ENCODE peak calls at places on chromosomes 4 and X, in eight cellular contexts. K is A549, Z is sigmoid colon, F is cardiac muscle cell, L is IMR-90, O is esophagus squamous epithelium, M is upper lobe of right lung, P is pancreas. Y is an unnamed sample.
A peak's percentile ranks its signal among the peaks of the same experiment; 100 is the strongest.

GRCh38 chrX:35890699-35891098 is 28.8 kb upstream of the CFAP47 start:
- DNase-seq in K (peak; percentile 79), Z (no peak), F (peak; percentile 41), L (peak; percentile 11), O (no peak), M (peak; percentile 44), P (peak; percentile 55), Y (no peak)

GRCh38 chr4:25098964-25099843 is 61.0 kb downstream of the SEPSECS start:
- DNase-seq in K (peak; percentile 5), Z (no peak), F (peak; percentile 87), L (peak; percentile 63), O (no peak), M (no peak), P (no peak), Y (peak; percentile 67)

GRCh38 chr4:129978315-129978714 is 882.4 kb downstream of the C4orf33 start:
- DNase-seq in K (no peak), Z (no peak), F (no peak), L (no peak), O (no peak), M (no peak), P (no peak), Y (no peak)

GRCh38 chrX:43655961-43656494 is at the start of gene MAOA:
- DNase-seq in K (no peak), Z (peak; percentile 92), F (peak; percentile 46), L (no peak), O (no peak), M (peak; percentile 92), P (peak; percentile 83), Y (peak; percentile 81)

GRCh38 chrX:147079974-147080373 is 265.4 kb upstream of the CXorf51A start:
- DNase-seq in K (no peak), Z (no peak), F (no peak), L (no peak), O (no peak), M (no peak), P (no peak), Y (no peak)

GRCh38 chrX:31397119-31397518 is 325.3 kb upstream of the FTHL17 start:
- DNase-seq in K (no peak), Z (no peak), F (no peak), L (peak; percentile 83), O (no peak), M (no peak), P (no peak), Y (no peak)

GRCh38 chr4:168514249-168514852 is 17.5 kb downstream of the PALLD start:
- DNase-seq in K (no peak), Z (no peak), F (peak; percentile 62), L (peak; percentile 50), O (no peak), M (no peak), P (no peak), Y (no peak)

GRCh38 chr4:175412161-175412560 is 399.9 kb downstream of the GPM6A start:
- DNase-seq in K (no peak), Z (no peak), F (no peak), L (peak; percentile 64), O (no peak), M (no peak), P (no peak), Y (no peak)

GRCh38 chr4:69907151-69907550 is 23.7 kb upstream of the CSN1S1 start:
- DNase-seq in K (no peak), Z (no peak), F (peak; percentile 51), L (peak; percentile 33), O (no peak), M (no peak), P (no peak), Y (no peak)

GRCh38 chr4:118814901-118815300 is 21.0 kb downstream of the SEC24D start:
- DNase-seq in K (no peak), Z (no peak), F (no peak), L (no peak), O (no peak), M (no peak), P (no peak), Y (no peak)

GRCh38 chrX:100817340-100817739 is 2.9 kb upstream of the CSTF2 start:
- DNase-seq in K (no peak), Z (no peak), F (no peak), L (no peak), O (no peak), M (no peak), P (no peak), Y (no peak)

GRCh38 chrX:100812216-100813158 is 7.7 kb upstream of the CSTF2 start:
- DNase-seq in K (no peak), Z (no peak), F (peak; percentile 28), L (no peak), O (no peak), M (no peak), P (no peak), Y (no peak)
- H3K27ac ChIP-seq in K (no peak overlapping the region), Z (no peak overlapping the region), F (no peak overlapping the region), L (no peak overlapping the region), O (peak overlapping the region; percentile 78), M (no peak overlapping the region), P (no peak overlapping the region), Y (no peak overlapping the region)

GRCh38 chrX:16993791-16994318 is 47.4 kb downstream of the REPS2 start:
- DNase-seq in K (peak; percentile 6), Z (no peak), F (no peak), L (no peak), O (no peak), M (no peak), P (no peak), Y (no peak)
- TF ChIP-seq CTCF in K (no peak), Z (no peak), F (no peak), L (no peak), O (no peak), M (no peak), P (no peak), Y (no peak)

GRCh38 chr4:16226816-16227461 is 668 bp upstream of the TAPT1 start:
- DNase-seq in K (peak; percentile 37), Z (peak; percentile 80), F (peak; percentile 41), L (no peak), O (no peak), M (peak; percentile 84), P (peak; percentile 51), Y (peak; percentile 75)
- H3K4me3 ChIP-seq in K (peak overlapping the region; percentile 95), Z (peak overlapping the region; percentile 85), F (peak overlapping the region; percentile 72), L (peak overlapping the region; percentile 96), O (peak overlapping the region; percentile 97), M (peak overlapping the region; percentile 83), P (peak overlapping the region; percentile 76), Y (peak overlapping the region; percentile 86)

DNA sequence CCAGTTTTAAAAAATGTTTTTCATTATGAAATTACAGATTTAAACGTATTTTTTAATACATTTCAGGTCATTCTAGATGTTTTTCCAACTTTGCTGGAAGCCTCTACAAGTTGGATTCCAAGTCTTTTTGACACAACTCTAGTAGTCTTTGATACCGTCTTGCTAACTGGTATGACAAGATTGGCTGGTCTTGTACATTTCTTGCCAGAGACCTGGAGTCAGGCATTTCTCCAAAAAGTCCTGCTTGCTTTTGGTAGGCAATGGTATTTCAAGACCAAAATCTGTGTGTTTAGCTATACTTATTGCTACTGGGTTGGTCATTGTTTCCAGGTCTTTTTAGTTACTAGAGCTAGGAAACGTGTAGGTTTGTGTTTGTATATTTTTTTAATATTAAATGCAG is 64.6 kb downstream of the SLAIN2 start:
- DNase-seq in K (no peak), Z (no peak), F (no peak), L (no peak), O (no peak), M (no peak), P (no peak), Y (no peak)
- H3K27ac ChIP-seq in K (no peak overlapping the region), Z (no peak overlapping the region), F (no peak overlapping the region), L (no peak overlapping the region), O (no peak overlapping the region), M (no peak overlapping the region), P (no peak overlapping the region), Y (no peak overlapping the region)

GRCh38 chr4:5710962-5711478 is at the start of gene EVC:
- DNase-seq in K (peak; percentile 70), Z (peak; percentile 94), F (peak; percentile 83), L (peak; percentile 74), O (no peak), M (peak; percentile 90), P (peak; percentile 81), Y (peak; percentile 85)
- TF ChIP-seq CTCF in K (no peak), Z (no peak), F (no peak), L (peak; percentile 4), O (no peak), M (no peak), P (no peak), Y (no peak)

Y was measured in psoas muscle.